ENCODE peak calls at places on chromosomes 13 and 19, in ten cellular contexts. One of them, this sample, is unnamed.

GRCh38 chr13:93224545-93224944 is 2.1 kb upstream of the GPC6 start:
- DNase-seq in HFF-Myc: no peak
- DNase-seq in activated CD4-positive, alpha-beta T cell treated with anti-CD3 and anti-CD28 coated beads, Interleukin-2, amount 50 U/mL, for 1 hour: no peak
- DNase-seq in activated T-helper 1 cell treated with Interleukin-2 at 50 U/mL for 16 hours: no peak
- DNase-seq in SJCRH30: peak
- DNase-seq in stimulated activated CD4-positive, alpha-beta T cell treated with anti-CD3 and anti-CD28 coated beads, TNF-alpha, amount 100 ng/mL, for 4 hours: no peak
- DNase-seq in immature natural killer cell: no peak
- DNase-seq in cardiac fibroblast: no peak
- DNase-seq in thyroid gland: no peak
- DNase-seq in NCI-H2081: no peak
- DNase-seq in this sample: no peak

GRCh38 chr13:37868691-37869505 is 674 bp downstream of the TRPC4 start:
- DNase-seq in thyroid gland: no peak
- DNase-seq in SJCRH30: peak
- DNase-seq in HFF-Myc: no peak
- DNase-seq in NCI-H2081: no peak
- DNase-seq in immature natural killer cell: no peak
- DNase-seq in activated CD4-positive, alpha-beta T cell treated with anti-CD3 and anti-CD28 coated beads, Interleukin-2, amount 50 U/mL, for 1 hour: no peak
- DNase-seq in stimulated activated CD4-positive, alpha-beta T cell treated with anti-CD3 and anti-CD28 coated beads, TNF-alpha, amount 100 ng/mL, for 4 hours: no peak
- DNase-seq in activated T-helper 1 cell treated with Interleukin-2 at 50 U/mL for 16 hours: no peak
- DNase-seq in cardiac fibroblast: peak
- DNase-seq in this sample: no peak

GRCh38 chr19:7450243-7451223 is 38.3 kb downstream of the PEX11G start:
- DNase-seq in immature natural killer cell: no peak
- DNase-seq in activated CD4-positive, alpha-beta T cell treated with anti-CD3 and anti-CD28 coated beads, Interleukin-2, amount 50 U/mL, for 1 hour: no peak
- DNase-seq in SJCRH30: peak
- DNase-seq in stimulated activated CD4-positive, alpha-beta T cell treated with anti-CD3 and anti-CD28 coated beads, TNF-alpha, amount 100 ng/mL, for 4 hours: no peak
- DNase-seq in cardiac fibroblast: peak
- DNase-seq in NCI-H2081: no peak
- DNase-seq in HFF-Myc: no peak
- DNase-seq in activated T-helper 1 cell treated with Interleukin-2 at 50 U/mL for 16 hours: no peak
- DNase-seq in thyroid gland: no peak
- DNase-seq in this sample: no peak

GRCh38 chr13:51235756-51236564 is 13.8 kb downstream of the FAM124A start:
- DNase-seq in thyroid gland: no peak
- DNase-seq in activated T-helper 1 cell treated with Interleukin-2 at 50 U/mL for 16 hours: no peak
- DNase-seq in SJCRH30: no peak
- DNase-seq in HFF-Myc: no peak
- DNase-seq in stimulated activated CD4-positive, alpha-beta T cell treated with anti-CD3 and anti-CD28 coated beads, TNF-alpha, amount 100 ng/mL, for 4 hours: no peak
- DNase-seq in NCI-H2081: peak
- DNase-seq in immature natural killer cell: no peak
- DNase-seq in activated CD4-positive, alpha-beta T cell treated with anti-CD3 and anti-CD28 coated beads, Interleukin-2, amount 50 U/mL, for 1 hour: no peak
- DNase-seq in cardiac fibroblast: no peak
- DNase-seq in this sample: no peak

GRCh38 chr19:39308531-39309304 is 11.9 kb downstream of the LRFN1 start:
- DNase-seq in NCI-H2081: no peak
- DNase-seq in cardiac fibroblast: no peak
- DNase-seq in immature natural killer cell: no peak
- DNase-seq in SJCRH30: no peak
- DNase-seq in HFF-Myc: no peak
- DNase-seq in activated CD4-positive, alpha-beta T cell treated with anti-CD3 and anti-CD28 coated beads, Interleukin-2, amount 50 U/mL, for 1 hour: no peak
- DNase-seq in activated T-helper 1 cell treated with Interleukin-2 at 50 U/mL for 16 hours: no peak
- DNase-seq in thyroid gland: no peak
- DNase-seq in stimulated activated CD4-positive, alpha-beta T cell treated with anti-CD3 and anti-CD28 coated beads, TNF-alpha, amount 100 ng/mL, for 4 hours: no peak
- DNase-seq in this sample: no peak

GRCh38 chr19:46192990-46193650 is 36.4 kb upstream of the IGFL1 start:
- DNase-seq in cardiac fibroblast: peak
- DNase-seq in thyroid gland: no peak
- DNase-seq in SJCRH30: no peak
- DNase-seq in NCI-H2081: no peak
- DNase-seq in stimulated activated CD4-positive, alpha-beta T cell treated with anti-CD3 and anti-CD28 coated beads, TNF-alpha, amount 100 ng/mL, for 4 hours: no peak
- DNase-seq in HFF-Myc: no peak
- DNase-seq in immature natural killer cell: no peak
- DNase-seq in activated T-helper 1 cell treated with Interleukin-2 at 50 U/mL for 16 hours: no peak
- DNase-seq in activated CD4-positive, alpha-beta T cell treated with anti-CD3 and anti-CD28 coated beads, Interleukin-2, amount 50 U/mL, for 1 hour: no peak
- DNase-seq in this sample: no peak

GRCh38 chr13:79741006-79741405 is 260.1 kb downstream of the NDFIP2 start:
- DNase-seq in activated T-helper 1 cell treated with Interleukin-2 at 50 U/mL for 16 hours: no peak
- DNase-seq in HFF-Myc: no peak
- DNase-seq in cardiac fibroblast: peak
- DNase-seq in thyroid gland: peak
- DNase-seq in SJCRH30: peak
- DNase-seq in immature natural killer cell: no peak
- DNase-seq in stimulated activated CD4-positive, alpha-beta T cell treated with anti-CD3 and anti-CD28 coated beads, TNF-alpha, amount 100 ng/mL, for 4 hours: no peak
- DNase-seq in NCI-H2081: no peak
- DNase-seq in activated CD4-positive, alpha-beta T cell treated with anti-CD3 and anti-CD28 coated beads, Interleukin-2, amount 50 U/mL, for 1 hour: no peak
- DNase-seq in this sample: no peak

GRCh38 chr13:67515895-67516294 is 285.8 kb upstream of the PCDH9 start:
- DNase-seq in stimulated activated CD4-positive, alpha-beta T cell treated with anti-CD3 and anti-CD28 coated beads, TNF-alpha, amount 100 ng/mL, for 4 hours: no peak
- DNase-seq in HFF-Myc: peak
- DNase-seq in cardiac fibroblast: peak
- DNase-seq in NCI-H2081: peak
- DNase-seq in activated T-helper 1 cell treated with Interleukin-2 at 50 U/mL for 16 hours: no peak
- DNase-seq in SJCRH30: peak
- DNase-seq in immature natural killer cell: no peak
- DNase-seq in activated CD4-positive, alpha-beta T cell treated with anti-CD3 and anti-CD28 coated beads, Interleukin-2, amount 50 U/mL, for 1 hour: no peak
- DNase-seq in thyroid gland: no peak
- DNase-seq in this sample: no peak

GRCh38 chr13:45916036-45916435 is 64.5 kb upstream of the SIAH3 start:
- DNase-seq in thyroid gland: no peak
- DNase-seq in immature natural killer cell: no peak
- DNase-seq in activated CD4-positive, alpha-beta T cell treated with anti-CD3 and anti-CD28 coated beads, Interleukin-2, amount 50 U/mL, for 1 hour: no peak
- DNase-seq in SJCRH30: peak
- DNase-seq in activated T-helper 1 cell treated with Interleukin-2 at 50 U/mL for 16 hours: no peak
- DNase-seq in NCI-H2081: no peak
- DNase-seq in HFF-Myc: no peak
- DNase-seq in stimulated activated CD4-positive, alpha-beta T cell treated with anti-CD3 and anti-CD28 coated beads, TNF-alpha, amount 100 ng/mL, for 4 hours: no peak
- DNase-seq in cardiac fibroblast: no peak
- DNase-seq in this sample: no peak

GRCh38 chr19:41575998-41576397 is at the start of gene CEACAM21:
- DNase-seq in immature natural killer cell: no peak
- DNase-seq in cardiac fibroblast: no peak
- DNase-seq in activated T-helper 1 cell treated with Interleukin-2 at 50 U/mL for 16 hours: peak
- DNase-seq in activated CD4-positive, alpha-beta T cell treated with anti-CD3 and anti-CD28 coated beads, Interleukin-2, amount 50 U/mL, for 1 hour: peak
- DNase-seq in HFF-Myc: no peak
- DNase-seq in NCI-H2081: no peak
- DNase-seq in SJCRH30: peak
- DNase-seq in thyroid gland: peak
- DNase-seq in stimulated activated CD4-positive, alpha-beta T cell treated with anti-CD3 and anti-CD28 coated beads, TNF-alpha, amount 100 ng/mL, for 4 hours: no peak
- DNase-seq in this sample: peak

GRCh38 chr19:18440936-18441803 is 3.2 kb upstream of the ISYNA1 start:
- DNase-seq in thyroid gland: no peak
- DNase-seq in SJCRH30: no peak
- DNase-seq in HFF-Myc: no peak
- DNase-seq in NCI-H2081: no peak
- DNase-seq in stimulated activated CD4-positive, alpha-beta T cell treated with anti-CD3 and anti-CD28 coated beads, TNF-alpha, amount 100 ng/mL, for 4 hours: no peak
- DNase-seq in cardiac fibroblast: no peak
- DNase-seq in immature natural killer cell: no peak
- DNase-seq in activated CD4-positive, alpha-beta T cell treated with anti-CD3 and anti-CD28 coated beads, Interleukin-2, amount 50 U/mL, for 1 hour: no peak
- DNase-seq in activated T-helper 1 cell treated with Interleukin-2 at 50 U/mL for 16 hours: no peak
- DNase-seq in this sample: no peak

GRCh38 chr19:29516358-29516725 is 9.5 kb upstream of the VSTM2B start:
- DNase-seq in SJCRH30: no peak
- DNase-seq in NCI-H2081: no peak
- DNase-seq in immature natural killer cell: no peak
- DNase-seq in activated CD4-positive, alpha-beta T cell treated with anti-CD3 and anti-CD28 coated beads, Interleukin-2, amount 50 U/mL, for 1 hour: no peak
- DNase-seq in stimulated activated CD4-positive, alpha-beta T cell treated with anti-CD3 and anti-CD28 coated beads, TNF-alpha, amount 100 ng/mL, for 4 hours: no peak
- DNase-seq in thyroid gland: no peak
- DNase-seq in HFF-Myc: no peak
- DNase-seq in activated T-helper 1 cell treated with Interleukin-2 at 50 U/mL for 16 hours: no peak
- DNase-seq in cardiac fibroblast: no peak
- DNase-seq in this sample: no peak

GRCh38 chr19:28537079-28537478 is 675.9 kb downstream of the UQCRFS1 start:
- DNase-seq in immature natural killer cell: no peak
- DNase-seq in thyroid gland: no peak
- DNase-seq in NCI-H2081: no peak
- DNase-seq in stimulated activated CD4-positive, alpha-beta T cell treated with anti-CD3 and anti-CD28 coated beads, TNF-alpha, amount 100 ng/mL, for 4 hours: no peak
- DNase-seq in HFF-Myc: no peak
- DNase-seq in activated T-helper 1 cell treated with Interleukin-2 at 50 U/mL for 16 hours: no peak
- DNase-seq in SJCRH30: no peak
- DNase-seq in activated CD4-positive, alpha-beta T cell treated with anti-CD3 and anti-CD28 coated beads, Interleukin-2, amount 50 U/mL, for 1 hour: no peak
- DNase-seq in cardiac fibroblast: no peak
- DNase-seq in this sample: no peak

GRCh38 chr19:12669272-12670158 is 2.9 kb downstream of the WDR83 start:
- DNase-seq in activated T-helper 1 cell treated with Interleukin-2 at 50 U/mL for 16 hours: peak
- DNase-seq in thyroid gland: peak
- DNase-seq in NCI-H2081: peak
- DNase-seq in activated CD4-positive, alpha-beta T cell treated with anti-CD3 and anti-CD28 coated beads, Interleukin-2, amount 50 U/mL, for 1 hour: peak
- DNase-seq in stimulated activated CD4-positive, alpha-beta T cell treated with anti-CD3 and anti-CD28 coated beads, TNF-alpha, amount 100 ng/mL, for 4 hours: peak
- DNase-seq in HFF-Myc: peak
- DNase-seq in SJCRH30: peak
- DNase-seq in immature natural killer cell: peak
- DNase-seq in cardiac fibroblast: peak
- DNase-seq in this sample: peak

GRCh38 chr19:18495204-18495911 is 26.5 kb downstream of the ELL start:
- DNase-seq in activated CD4-positive, alpha-beta T cell treated with anti-CD3 and anti-CD28 coated beads, Interleukin-2, amount 50 U/mL, for 1 hour: no peak
- DNase-seq in HFF-Myc: no peak
- DNase-seq in NCI-H2081: no peak
- DNase-seq in thyroid gland: no peak
- DNase-seq in cardiac fibroblast: no peak
- DNase-seq in stimulated activated CD4-positive, alpha-beta T cell treated with anti-CD3 and anti-CD28 coated beads, TNF-alpha, amount 100 ng/mL, for 4 hours: no peak
- DNase-seq in immature natural killer cell: no peak
- DNase-seq in activated T-helper 1 cell treated with Interleukin-2 at 50 U/mL for 16 hours: no peak
- DNase-seq in SJCRH30: no peak
- DNase-seq in this sample: no peak

GRCh38 chr19:10718205-10719196 is 622 bp downstream of the DNM2 start:
- DNase-seq in activated T-helper 1 cell treated with Interleukin-2 at 50 U/mL for 16 hours: peak
- DNase-seq in stimulated activated CD4-positive, alpha-beta T cell treated with anti-CD3 and anti-CD28 coated beads, TNF-alpha, amount 100 ng/mL, for 4 hours: peak
- DNase-seq in activated CD4-positive, alpha-beta T cell treated with anti-CD3 and anti-CD28 coated beads, Interleukin-2, amount 50 U/mL, for 1 hour: peak
- DNase-seq in thyroid gland: peak
- DNase-seq in NCI-H2081: peak
- DNase-seq in cardiac fibroblast: peak
- DNase-seq in HFF-Myc: no peak
- DNase-seq in SJCRH30: peak
- DNase-seq in immature natural killer cell: peak
- DNase-seq in this sample: peak

GRCh38 chr13:39455534-39456175 is 147.3 kb downstream of the LHFPL6 start:
- DNase-seq in activated T-helper 1 cell treated with Interleukin-2 at 50 U/mL for 16 hours: no peak
- DNase-seq in immature natural killer cell: no peak
- DNase-seq in thyroid gland: no peak
- DNase-seq in cardiac fibroblast: peak
- DNase-seq in HFF-Myc: no peak
- DNase-seq in SJCRH30: no peak
- DNase-seq in stimulated activated CD4-positive, alpha-beta T cell treated with anti-CD3 and anti-CD28 coated beads, TNF-alpha, amount 100 ng/mL, for 4 hours: no peak
- DNase-seq in activated CD4-positive, alpha-beta T cell treated with anti-CD3 and anti-CD28 coated beads, Interleukin-2, amount 50 U/mL, for 1 hour: no peak
- DNase-seq in NCI-H2081: no peak
- DNase-seq in this sample: no peak

GRCh38 chr19:41402010-41402409 is 4.4 kb downstream of the BCKDHA start:
- DNase-seq in thyroid gland: no peak
- DNase-seq in activated T-helper 1 cell treated with Interleukin-2 at 50 U/mL for 16 hours: no peak
- DNase-seq in NCI-H2081: no peak
- DNase-seq in SJCRH30: no peak
- DNase-seq in activated CD4-positive, alpha-beta T cell treated with anti-CD3 and anti-CD28 coated beads, Interleukin-2, amount 50 U/mL, for 1 hour: no peak
- DNase-seq in HFF-Myc: no peak
- DNase-seq in cardiac fibroblast: no peak
- DNase-seq in stimulated activated CD4-positive, alpha-beta T cell treated with anti-CD3 and anti-CD28 coated beads, TNF-alpha, amount 100 ng/mL, for 4 hours: no peak
- DNase-seq in immature natural killer cell: no peak
- DNase-seq in this sample: no peak

GRCh38 chr19:45960595-45961235 is 12.9 kb downstream of the NOVA2 start:
- DNase-seq in cardiac fibroblast: no peak
- DNase-seq in immature natural killer cell: no peak
- DNase-seq in thyroid gland: no peak
- DNase-seq in SJCRH30: no peak
- DNase-seq in stimulated activated CD4-positive, alpha-beta T cell treated with anti-CD3 and anti-CD28 coated beads, TNF-alpha, amount 100 ng/mL, for 4 hours: no peak
- DNase-seq in HFF-Myc: no peak
- DNase-seq in NCI-H2081: no peak
- DNase-seq in activated CD4-positive, alpha-beta T cell treated with anti-CD3 and anti-CD28 coated beads, Interleukin-2, amount 50 U/mL, for 1 hour: no peak
- DNase-seq in activated T-helper 1 cell treated with Interleukin-2 at 50 U/mL for 16 hours: no peak
- DNase-seq in this sample: no peak

GRCh38 chr19:37933965-37934364 is 27.0 kb downstream of the SIPA1L3 start:
- DNase-seq in activated T-helper 1 cell treated with Interleukin-2 at 50 U/mL for 16 hours: no peak
- DNase-seq in HFF-Myc: no peak
- DNase-seq in cardiac fibroblast: peak
- DNase-seq in immature natural killer cell: no peak
- DNase-seq in SJCRH30: no peak
- DNase-seq in thyroid gland: peak
- DNase-seq in NCI-H2081: no peak
- DNase-seq in activated CD4-positive, alpha-beta T cell treated with anti-CD3 and anti-CD28 coated beads, Interleukin-2, amount 50 U/mL, for 1 hour: no peak
- DNase-seq in stimulated activated CD4-positive, alpha-beta T cell treated with anti-CD3 and anti-CD28 coated beads, TNF-alpha, amount 100 ng/mL, for 4 hours: no peak
- DNase-seq in this sample: no peak

GRCh38 chr19:30224689-30225606 is 147.2 kb upstream of the ZNF536 start:
- DNase-seq in thyroid gland: peak
- DNase-seq in NCI-H2081: no peak
- DNase-seq in immature natural killer cell: no peak
- DNase-seq in activated CD4-positive, alpha-beta T cell treated with anti-CD3 and anti-CD28 coated beads, Interleukin-2, amount 50 U/mL, for 1 hour: no peak
- DNase-seq in stimulated activated CD4-positive, alpha-beta T cell treated with anti-CD3 and anti-CD28 coated beads, TNF-alpha, amount 100 ng/mL, for 4 hours: no peak
- DNase-seq in cardiac fibroblast: no peak
- DNase-seq in HFF-Myc: no peak
- DNase-seq in SJCRH30: peak
- DNase-seq in activated T-helper 1 cell treated with Interleukin-2 at 50 U/mL for 16 hours: no peak
- DNase-seq in this sample: no peak

GRCh38 chr19:44741841-44742352 is 6.6 kb upstream of the BCL3 start:
- DNase-seq in immature natural killer cell: no peak
- DNase-seq in HFF-Myc: peak
- DNase-seq in stimulated activated CD4-positive, alpha-beta T cell treated with anti-CD3 and anti-CD28 coated beads, TNF-alpha, amount 100 ng/mL, for 4 hours: no peak
- DNase-seq in NCI-H2081: peak
- DNase-seq in activated CD4-positive, alpha-beta T cell treated with anti-CD3 and anti-CD28 coated beads, Interleukin-2, amount 50 U/mL, for 1 hour: no peak
- DNase-seq in SJCRH30: peak
- DNase-seq in activated T-helper 1 cell treated with Interleukin-2 at 50 U/mL for 16 hours: no peak
- DNase-seq in thyroid gland: peak
- DNase-seq in cardiac fibroblast: peak
- DNase-seq in this sample: no peak

GRCh38 chr19:12802267-12803106 is 618 bp downstream of the THSD8 start:
- DNase-seq in cardiac fibroblast: peak
- DNase-seq in thyroid gland: no peak
- DNase-seq in stimulated activated CD4-positive, alpha-beta T cell treated with anti-CD3 and anti-CD28 coated beads, TNF-alpha, amount 100 ng/mL, for 4 hours: no peak
- DNase-seq in activated CD4-positive, alpha-beta T cell treated with anti-CD3 and anti-CD28 coated beads, Interleukin-2, amount 50 U/mL, for 1 hour: no peak
- DNase-seq in SJCRH30: no peak
- DNase-seq in immature natural killer cell: no peak
- DNase-seq in NCI-H2081: no peak
- DNase-seq in activated T-helper 1 cell treated with Interleukin-2 at 50 U/mL for 16 hours: no peak
- DNase-seq in HFF-Myc: no peak
- DNase-seq in this sample: no peak

GRCh38 chr19:45161715-45162463 is 1.1 kb upstream of the NKPD1 start:
- DNase-seq in thyroid gland: no peak
- DNase-seq in activated T-helper 1 cell treated with Interleukin-2 at 50 U/mL for 16 hours: no peak
- DNase-seq in stimulated activated CD4-positive, alpha-beta T cell treated with anti-CD3 and anti-CD28 coated beads, TNF-alpha, amount 100 ng/mL, for 4 hours: no peak
- DNase-seq in immature natural killer cell: no peak
- DNase-seq in NCI-H2081: no peak
- DNase-seq in cardiac fibroblast: peak
- DNase-seq in activated CD4-positive, alpha-beta T cell treated with anti-CD3 and anti-CD28 coated beads, Interleukin-2, amount 50 U/mL, for 1 hour: no peak
- DNase-seq in SJCRH30: peak
- DNase-seq in HFF-Myc: no peak
- DNase-seq in this sample: no peak

GRCh38 chr19:44582581-44583265 is 30.6 kb upstream of the IGSF23 start:
- DNase-seq in HFF-Myc: no peak
- DNase-seq in SJCRH30: peak
- DNase-seq in activated T-helper 1 cell treated with Interleukin-2 at 50 U/mL for 16 hours: no peak
- DNase-seq in immature natural killer cell: no peak
- DNase-seq in NCI-H2081: no peak
- DNase-seq in thyroid gland: no peak
- DNase-seq in stimulated activated CD4-positive, alpha-beta T cell treated with anti-CD3 and anti-CD28 coated beads, TNF-alpha, amount 100 ng/mL, for 4 hours: no peak
- DNase-seq in cardiac fibroblast: peak
- DNase-seq in activated CD4-positive, alpha-beta T cell treated with anti-CD3 and anti-CD28 coated beads, Interleukin-2, amount 50 U/mL, for 1 hour: no peak
- DNase-seq in this sample: no peak

GRCh38 chr13:52447354-52447753 is 3.1 kb downstream of the VPS36 start:
- DNase-seq in NCI-H2081: peak
- DNase-seq in activated CD4-positive, alpha-beta T cell treated with anti-CD3 and anti-CD28 coated beads, Interleukin-2, amount 50 U/mL, for 1 hour: no peak
- DNase-seq in thyroid gland: no peak
- DNase-seq in immature natural killer cell: no peak
- DNase-seq in cardiac fibroblast: no peak
- DNase-seq in HFF-Myc: no peak
- DNase-seq in stimulated activated CD4-positive, alpha-beta T cell treated with anti-CD3 and anti-CD28 coated beads, TNF-alpha, amount 100 ng/mL, for 4 hours: no peak
- DNase-seq in SJCRH30: peak
- DNase-seq in activated T-helper 1 cell treated with Interleukin-2 at 50 U/mL for 16 hours: no peak
- DNase-seq in this sample: no peak

GRCh38 chr13:85333511-85333910 is 465.7 kb downstream of the SLITRK6 start:
- DNase-seq in immature natural killer cell: no peak
- DNase-seq in thyroid gland: no peak
- DNase-seq in NCI-H2081: no peak
- DNase-seq in activated CD4-positive, alpha-beta T cell treated with anti-CD3 and anti-CD28 coated beads, Interleukin-2, amount 50 U/mL, for 1 hour: no peak
- DNase-seq in cardiac fibroblast: no peak
- DNase-seq in stimulated activated CD4-positive, alpha-beta T cell treated with anti-CD3 and anti-CD28 coated beads, TNF-alpha, amount 100 ng/mL, for 4 hours: no peak
- DNase-seq in SJCRH30: no peak
- DNase-seq in activated T-helper 1 cell treated with Interleukin-2 at 50 U/mL for 16 hours: no peak
- DNase-seq in HFF-Myc: no peak
- DNase-seq in this sample: no peak